ENCODE peak calls at places on chromosomes 4 and X, in five cellular contexts. V, W, Z, E and D are unnamed samples.

GRCh38 chrX:106177106-106177981 is 9.2 kb downstream of the PWWP3B start:
- DNase-seq in V (peak), W (peak), Z (peak), E (no peak), D (peak)

GRCh38 chrX:30141966-30142365 is 73.4 kb upstream of the MAGEB2 start:
- DNase-seq in V (no peak), W (peak), Z (no peak), E (no peak), D (no peak)

GRCh38 chr4:144355809-144356757 is 215.6 kb upstream of the GYPA start:
- DNase-seq in V (no peak), W (peak), Z (no peak), E (no peak), D (no peak)

GRCh38 chrX:45017946-45018345 is 145.0 kb downstream of the KDM6A start:
- DNase-seq in V (no peak), W (no peak), Z (no peak), E (no peak), D (no peak)

GRCh38 chr4:185370291-185370690 is 25.4 kb downstream of the LRP2BP start:
- DNase-seq in V (no peak), W (no peak), Z (no peak), E (no peak), D (no peak)

GRCh38 chr4:163755013-163755412 is 260.5 kb downstream of the TMA16 start:
- DNase-seq in V (no peak), W (no peak), Z (no peak), E (no peak), D (no peak)

GRCh38 chr4:92988301-92988700 is 684.5 kb downstream of the GRID2 start:
- DNase-seq in V (no peak), W (no peak), Z (no peak), E (no peak), D (no peak)

GRCh38 chrX:131763674-131764073 is 219.8 kb downstream of the OR13H1 start:
- DNase-seq in V (no peak), W (no peak), Z (peak), E (no peak), D (peak)

GRCh38 chr4:169153451-169153850 is 117.3 kb downstream of the SH3RF1 start:
- DNase-seq in V (no peak), W (no peak), Z (no peak), E (no peak), D (no peak)

GRCh38 chr4:7817877-7818675 is 121.6 kb downstream of the AFAP1 start:
- DNase-seq in V (peak), W (peak), Z (no peak), E (no peak), D (no peak)

GRCh38 chrX:39065051-39065871 is 264.0 kb downstream of the MID1IP1 start:
- DNase-seq in V (no peak), W (no peak), Z (no peak), E (no peak), D (peak)

GRCh38 chr4:80127870-80128419 is 54.9 kb upstream of the ANTXR2 start:
- DNase-seq in V (no peak), W (no peak), Z (no peak), E (no peak), D (no peak)

GRCh38 chr4:111330786-111331185 is 707.9 kb upstream of the PITX2 start:
- DNase-seq in V (no peak), W (no peak), Z (no peak), E (no peak), D (no peak)

GRCh38 chrX:51614353-51614752 is 4.4 kb downstream of the CENPVL3 start:
- DNase-seq in V (no peak), W (peak), Z (no peak), E (no peak), D (no peak)

GRCh38 chr4:143329985-143330384 is 6.7 kb upstream of the GAB1 start:
- DNase-seq in V (no peak), W (no peak), Z (no peak), E (no peak), D (no peak)

GRCh38 chr4:177323416-177323815 is 13.7 kb downstream of the NEIL3 start:
- DNase-seq in V (no peak), W (no peak), Z (no peak), E (no peak), D (no peak)

GRCh38 chrX:48966796-48967579 is 4.7 kb downstream of the KCND1 start:
- DNase-seq in V (no peak), W (peak), Z (no peak), E (no peak), D (no peak)

GRCh38 chrX:39815621-39816020 is 282.1 kb downstream of the BCOR start:
- DNase-seq in V (no peak), W (peak), Z (no peak), E (no peak), D (no peak)

GRCh38 chr4:131499139-131499873 is 1649.8 kb upstream of the PCDH10 start:
- DNase-seq in V (no peak), W (peak), Z (no peak), E (no peak), D (no peak)

GRCh38 chrX:134836497-134836968 is 154.3 kb upstream of the SMIM10 start:
- DNase-seq in V (no peak), W (peak), Z (no peak), E (no peak), D (no peak)

GRCh38 chr4:148653681-148654080 is 211.5 kb upstream of the NR3C2 start:
- DNase-seq in V (no peak), W (no peak), Z (no peak), E (no peak), D (no peak)

GRCh38 chr4:119025916-119026661 is 109.5 kb upstream of the MYOZ2 start:
- DNase-seq in V (no peak), W (peak), Z (no peak), E (no peak), D (no peak)

GRCh38 chr4:106773106-106773905 is 262.8 kb downstream of the DKK2 start:
- DNase-seq in V (no peak), W (peak), Z (no peak), E (no peak), D (no peak)

GRCh38 chr4:113327513-113327912 is 278.1 kb downstream of the ANK2 start:
- DNase-seq in V (no peak), W (peak), Z (no peak), E (no peak), D (no peak)

GRCh38 chr4:15402974-15403373 is 24.9 kb upstream of the C1QTNF7 start:
- DNase-seq in V (no peak), W (no peak), Z (no peak), E (no peak), D (no peak)

GRCh38 chr4:25560605-25561004 is 95.0 kb upstream of the SLC34A2 start:
- DNase-seq in V (no peak), W (no peak), Z (no peak), E (no peak), D (no peak)

GRCh38 chr4:182126096-182126495 is 117.1 kb upstream of the TENM3 start:
- DNase-seq in V (no peak), W (no peak), Z (no peak), E (no peak), D (no peak)

GRCh38 chrX:150990910-150991309 is 7.8 kb downstream of the HMGB3 start:
- DNase-seq in V (no peak), W (no peak), Z (no peak), E (no peak), D (no peak)

GRCh38 chr4:78171482-78171881 is 114.4 kb downstream of the FRAS1 start:
- DNase-seq in V (no peak), W (no peak), Z (no peak), E (no peak), D (no peak)

GRCh38 chr4:92735025-92735665 is 431.4 kb downstream of the GRID2 start:
- DNase-seq in V (no peak), W (no peak), Z (no peak), E (no peak), D (no peak)

GRCh38 chrX:139049455-139049854 is 337.9 kb upstream of the FGF13 start:
- DNase-seq in V (no peak), W (no peak), Z (no peak), E (no peak), D (no peak)

GRCh38 chr4:155967098-155967497 is 13.4 kb upstream of the CTSO start:
- DNase-seq in V (no peak), W (no peak), Z (no peak), E (no peak), D (peak)

GRCh38 chr4:86775061-86775460 is 74.1 kb downstream of the SLC10A6 start:
- DNase-seq in V (no peak), W (no peak), Z (no peak), E (no peak), D (no peak)

GRCh38 chr4:105767579-105767978 is 59.0 kb downstream of the GSTCD start:
- DNase-seq in V (no peak), W (no peak), Z (no peak), E (no peak), D (no peak)

GRCh38 chr4:88591787-88592599 is at the start of gene HERC3:
- DNase-seq in V (peak), W (peak), Z (peak), E (peak), D (peak)

GRCh38 chr4:119132306-119132705 is 3.3 kb upstream of the MYOZ2 start:
- DNase-seq in V (no peak), W (peak), Z (no peak), E (no peak), D (no peak)

GRCh38 chr4:113835005-113835404 is 73.5 kb upstream of the CAMK2D start:
- DNase-seq in V (no peak), W (peak), Z (no peak), E (no peak), D (no peak)

GRCh38 chr4:8108991-8109390 is 49.6 kb downstream of the ABLIM2 start:
- DNase-seq in V (no peak), W (no peak), Z (no peak), E (no peak), D (no peak)

GRCh38 chr4:78552398-78553396 is 1.1 kb downstream of the ANXA3 start:
- DNase-seq in V (no peak), W (peak), Z (no peak), E (no peak), D (no peak)

GRCh38 chrX:18885317-18886004 is 98.5 kb downstream of the PHKA2 start:
- DNase-seq in V (no peak), W (peak), Z (peak), E (no peak), D (no peak)

DNA sequence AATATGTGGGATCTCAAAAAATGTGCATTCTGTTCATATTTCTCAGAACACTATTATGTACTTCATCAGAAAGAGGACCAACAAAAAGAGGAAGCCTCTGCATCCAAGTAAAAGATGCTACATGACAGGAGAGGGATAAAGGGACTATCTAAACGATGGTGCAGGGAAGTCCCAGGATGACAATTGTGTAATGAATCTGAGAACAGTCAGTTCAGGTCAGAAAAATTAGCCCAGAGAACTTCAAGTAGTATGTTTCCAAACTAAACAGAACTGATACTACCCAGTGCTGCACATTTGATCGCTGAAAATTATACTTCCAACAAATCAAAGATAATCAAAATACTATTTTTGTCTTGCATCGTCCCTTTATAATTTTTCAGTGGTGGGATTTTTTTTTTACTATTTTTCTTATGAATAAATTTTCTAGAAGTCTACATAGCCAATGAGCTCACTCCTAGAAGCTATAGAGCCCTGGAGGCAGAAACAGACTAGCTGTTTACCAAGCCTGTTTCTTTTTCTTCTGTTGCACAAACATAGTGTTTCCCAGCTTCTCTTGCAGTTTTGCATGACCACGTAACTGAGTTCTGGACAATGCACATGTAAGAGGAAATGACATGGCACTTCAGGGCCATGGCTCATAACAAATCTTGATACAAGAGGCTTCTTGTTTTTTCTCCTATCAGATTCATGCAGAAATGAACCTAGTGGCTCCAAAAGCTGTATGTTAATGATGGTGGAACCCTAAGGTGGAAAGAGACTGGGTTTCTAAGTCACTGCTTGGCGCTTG is 127.2 kb downstream of the ZNF330 start:
- DNase-seq in V (no peak), W (peak), Z (no peak), E (no peak), D (no peak)
- H3K27ac ChIP-seq in V (no peak), W (no peak), Z (no peak), E (no peak), D (no peak)

DNA sequence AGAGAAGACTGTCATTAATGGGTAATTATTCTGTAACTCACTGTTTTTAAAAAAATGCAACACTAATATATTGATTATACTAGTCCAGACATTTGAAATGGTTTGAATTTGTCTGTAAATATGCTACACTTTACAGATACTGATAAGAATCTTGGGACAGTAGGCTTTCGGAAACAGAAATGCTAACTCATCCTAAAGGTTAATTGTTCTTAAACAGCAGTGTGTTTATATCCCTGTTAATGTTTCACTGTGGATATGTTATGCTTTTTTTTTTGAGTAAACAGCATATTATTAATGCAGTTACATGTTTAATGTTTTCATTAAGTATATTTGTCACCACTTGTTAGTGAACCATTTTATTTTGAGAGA is 31.4 kb downstream of the EXOC1 start:
- DNase-seq in V (no peak), W (no peak), Z (no peak), E (no peak), D (no peak)
- H3K27ac ChIP-seq in V (no peak), W (no peak), Z (no peak), E (no peak), D (no peak)

GRCh38 chr4:39320381-39321115 is 45.6 kb downstream of the RFC1 start:
- DNase-seq in V (no peak), W (peak), Z (no peak), E (no peak), D (no peak)

GRCh38 chr4:39324446-39324845 is 41.7 kb downstream of the RFC1 start:
- DNase-seq in V (no peak), W (no peak), Z (no peak), E (no peak), D (no peak)

GRCh38 chr4:39323836-39324235 is 42.3 kb downstream of the RFC1 start:
- DNase-seq in V (no peak), W (peak), Z (no peak), E (no peak), D (no peak)

GRCh38 chr4:39324897-39325613 is 41.1 kb downstream of the RFC1 start:
- DNase-seq in V (no peak), W (no peak), Z (no peak), E (no peak), D (no peak)

GRCh38 chr4:39319678-39320077 is 46.5 kb downstream of the RFC1 start:
- DNase-seq in V (no peak), W (peak), Z (no peak), E (no peak), D (no peak)
- H3K27ac ChIP-seq in V (no peak), W (no peak), Z (peak), E (no peak), D (no peak)

GRCh38 chr4:110270492-110271197 is 72.2 kb upstream of the ELOVL6 start:
- DNase-seq in V (no peak), W (peak), Z (no peak), E (no peak), D (no peak)
- H3K27ac ChIP-seq in V (no peak), W (no peak), Z (no peak), E (no peak), D (no peak)

DNA sequence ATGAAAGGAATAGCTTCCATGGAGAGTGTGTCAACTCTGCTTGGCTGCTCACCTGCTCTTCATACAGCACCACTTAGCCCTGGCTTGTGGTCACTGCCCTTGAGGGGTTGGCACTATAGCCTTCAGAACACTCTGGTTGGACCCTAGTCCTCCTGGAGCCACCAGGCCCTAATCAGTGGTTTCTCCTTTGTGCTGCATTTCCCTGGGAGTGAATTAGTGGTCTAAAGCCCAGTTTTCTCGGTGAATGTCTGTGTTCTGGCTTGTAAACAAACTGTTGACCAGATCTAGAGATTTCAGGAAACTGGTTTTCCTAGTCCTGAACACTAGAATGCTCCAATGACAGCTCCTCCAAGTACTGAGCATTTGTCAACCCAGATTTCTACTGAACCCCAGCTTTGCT is 28.6 kb upstream of the TMEM154 start:
- DNase-seq in V (no peak), W (no peak), Z (no peak), E (no peak), D (no peak)
- H3K27ac ChIP-seq in V (no peak), W (peak), Z (no peak), E (peak), D (no peak)